ENCODE peak calls at places on chromosome 9, in four cellular contexts. Y, W, S and E are unnamed samples.

GRCh38 chr9:114484854-114485443 is 20.3 kb downstream of the WHRN start:
- DNase-seq in Y (peak), W (peak), S (peak), E (no peak)

GRCh38 chr9:4508246-4508906 is 18.1 kb downstream of the SLC1A1 start:
- DNase-seq in Y (peak), W (no peak), S (peak), E (no peak)

GRCh38 chr9:74887041-74887980 is at the start of gene TRPM6:
- DNase-seq in Y (peak), W (peak), S (peak), E (peak)

GRCh38 chr9:108885643-108886348 is 23.7 kb downstream of the ACTL7A start:
- DNase-seq in Y (peak), W (peak), S (peak), E (peak)

GRCh38 chr9:79447760-79448159 is 124.0 kb upstream of the TLE4 start:
- DNase-seq in Y (no peak), W (no peak), S (no peak), E (no peak)

GRCh38 chr9:70590264-70590646 is 175.8 kb upstream of the KLF9 start:
- DNase-seq in Y (peak), W (no peak), S (peak), E (no peak)

GRCh38 chr9:86948153-86948929 is 1.0 kb upstream of the GAS1 start:
- DNase-seq in Y (peak), W (peak), S (peak), E (peak)

GRCh38 chr9:38012767-38013450 is 56.1 kb downstream of the SHB start:
- DNase-seq in Y (no peak), W (no peak), S (no peak), E (no peak)

GRCh38 chr9:88966894-88967676 is 24.2 kb upstream of the S1PR3 start:
- DNase-seq in Y (no peak), W (no peak), S (no peak), E (no peak)

GRCh38 chr9:85900504-85901201 is 40.3 kb upstream of the NAA35 start:
- DNase-seq in Y (peak), W (peak), S (peak), E (no peak)

GRCh38 chr9:99140685-99141314 is 35.9 kb downstream of the TGFBR1 start:
- DNase-seq in Y (peak), W (peak), S (peak), E (peak)

GRCh38 chr9:86695904-86696424 is 251.3 kb downstream of the GAS1 start:
- DNase-seq in Y (no peak), W (no peak), S (no peak), E (no peak)

GRCh38 chr9:85215416-85215815 is 526.3 kb downstream of the AGTPBP1 start:
- DNase-seq in Y (no peak), W (no peak), S (no peak), E (no peak)

GRCh38 chr9:106019702-106020101 is 325.4 kb downstream of the TMEM38B start:
- DNase-seq in Y (no peak), W (no peak), S (no peak), E (no peak)

GRCh38 chr9:106023455-106023854 is 329.1 kb downstream of the TMEM38B start:
- DNase-seq in Y (no peak), W (no peak), S (no peak), E (no peak)

GRCh38 chr9:106017198-106017740 is 322.9 kb downstream of the TMEM38B start:
- DNase-seq in Y (no peak), W (no peak), S (no peak), E (no peak)

GRCh38 chr9:106019017-106019692 is 324.8 kb downstream of the TMEM38B start:
- DNase-seq in Y (no peak), W (no peak), S (no peak), E (no peak)
- H3K4me3 ChIP-seq in Y (no peak), W (no peak), S (no peak), E (no peak)

DNA sequence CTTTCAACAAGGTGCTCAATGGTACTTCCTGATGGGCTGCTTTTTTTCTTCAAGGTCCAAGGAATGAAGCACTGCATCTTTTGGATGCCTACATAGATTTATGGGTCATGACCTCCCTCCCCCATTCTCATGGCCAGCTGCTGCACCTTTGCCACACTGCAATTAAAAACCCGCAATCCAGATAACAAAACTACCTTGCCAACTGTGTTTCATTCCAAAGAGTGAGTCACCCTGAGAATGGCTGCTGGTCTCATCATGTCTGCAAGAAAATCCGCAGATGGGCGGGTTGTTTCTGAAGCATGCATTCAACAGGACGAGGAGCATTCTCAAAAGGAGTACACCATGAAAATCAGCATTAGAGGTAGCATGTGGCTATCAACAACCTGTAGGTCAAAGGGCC is 139.8 kb downstream of the ELAVL2 start:
- DNase-seq in Y (peak), W (no peak), S (no peak), E (peak)
- TF ChIP-seq CTCF in Y (no peak), W (no peak), S (no peak), E (no peak)

GRCh38 chr9:134457321-134457923 is 131.2 kb downstream of the RXRA start:
- DNase-seq in Y (no peak), W (no peak), S (no peak), E (no peak)

GRCh38 chr9:134455537-134455936 is 129.3 kb downstream of the RXRA start:
- DNase-seq in Y (no peak), W (no peak), S (no peak), E (no peak)

GRCh38 chr9:134458111-134458845 is 132.0 kb downstream of the RXRA start:
- DNase-seq in Y (peak), W (no peak), S (peak), E (no peak)

GRCh38 chr9:134455951-134456739 is 129.9 kb downstream of the RXRA start:
- DNase-seq in Y (peak), W (peak), S (peak), E (peak)

DNA sequence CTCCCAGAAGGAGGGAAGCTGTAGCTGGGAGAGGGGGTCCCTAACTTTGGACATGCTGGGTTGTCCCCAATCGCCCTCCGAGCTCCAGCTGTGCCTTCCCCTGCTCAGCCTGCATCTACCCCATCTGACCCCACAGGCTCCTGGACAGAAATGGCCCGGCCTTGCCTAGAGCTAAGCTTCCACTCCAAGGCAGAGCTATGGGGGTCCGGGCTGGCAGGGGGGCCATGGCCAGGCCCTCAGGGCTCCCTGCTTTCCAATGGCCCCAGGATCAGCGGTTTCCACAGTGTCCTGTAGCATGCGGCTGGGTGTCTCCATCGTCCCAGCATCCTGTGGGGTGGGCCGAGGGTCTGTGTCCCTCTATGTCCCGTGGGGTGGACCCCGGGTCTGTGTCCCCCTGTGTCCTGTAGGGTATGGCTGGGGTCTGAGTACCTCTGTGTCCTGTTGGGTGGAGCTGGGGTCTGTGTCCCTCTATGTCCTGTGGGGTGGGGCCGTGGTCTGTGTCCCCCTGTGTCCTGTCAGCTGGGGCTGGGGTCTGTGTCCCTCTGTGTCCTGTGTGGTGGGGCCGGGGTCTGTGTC is 130.6 kb downstream of the RXRA start:
- DNase-seq in Y (no peak), W (no peak), S (no peak), E (no peak)
- H3K4me3 ChIP-seq in Y (no peak), W (no peak), S (no peak), E (no peak)

GRCh38 chr9:92242115-92242778 is 51.2 kb downstream of the IARS1 start:
- DNase-seq in Y (peak), W (peak), S (peak), E (peak)
- TF ChIP-seq CTCF in Y (peak), W (peak), S (peak), E (peak)

DNA sequence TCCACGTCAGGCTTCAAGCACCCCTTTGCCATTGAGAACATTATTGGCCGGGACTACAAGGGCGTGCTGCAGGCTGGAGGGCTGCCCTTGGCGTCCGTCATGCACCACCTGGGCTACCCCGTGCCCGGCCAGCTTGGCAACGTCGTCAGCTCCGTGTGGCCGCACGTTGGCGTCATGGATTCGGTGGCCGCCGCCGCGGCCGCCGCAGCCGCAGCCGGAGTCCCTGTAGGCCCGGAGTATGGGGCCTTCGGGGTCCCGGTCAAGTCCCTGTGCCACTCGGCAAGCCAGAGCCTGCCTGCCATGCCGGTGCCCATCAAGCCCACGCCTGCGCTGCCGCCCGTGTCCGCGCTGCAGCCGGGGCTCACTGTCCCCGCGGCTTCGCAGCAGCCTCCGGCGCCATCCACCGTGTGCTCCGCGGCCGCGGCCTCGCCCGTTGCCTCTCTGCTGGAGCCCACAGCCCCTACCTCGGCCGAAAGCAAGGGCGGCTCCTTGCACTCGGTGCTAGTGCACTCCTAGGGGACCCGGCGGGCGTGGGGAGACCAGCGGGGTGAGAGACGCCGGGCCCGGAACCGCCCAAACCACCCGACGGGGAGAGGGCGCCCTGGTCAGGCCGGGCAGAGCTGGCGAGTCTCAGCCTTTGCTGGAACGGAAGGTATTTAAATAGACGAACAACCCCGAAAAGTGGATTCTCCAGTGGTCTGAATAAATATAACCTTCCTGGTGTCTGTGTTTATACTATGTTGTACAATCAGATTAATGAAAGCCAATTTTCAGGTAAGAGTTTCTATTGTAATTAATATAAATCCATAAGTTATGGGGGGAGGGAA is 1.2 kb downstream of the FOXB2 start:
- DNase-seq in Y (no peak), W (no peak), S (no peak), E (no peak)
- H3K4me3 ChIP-seq in Y (no peak), W (no peak), S (no peak), E (no peak)

DNA sequence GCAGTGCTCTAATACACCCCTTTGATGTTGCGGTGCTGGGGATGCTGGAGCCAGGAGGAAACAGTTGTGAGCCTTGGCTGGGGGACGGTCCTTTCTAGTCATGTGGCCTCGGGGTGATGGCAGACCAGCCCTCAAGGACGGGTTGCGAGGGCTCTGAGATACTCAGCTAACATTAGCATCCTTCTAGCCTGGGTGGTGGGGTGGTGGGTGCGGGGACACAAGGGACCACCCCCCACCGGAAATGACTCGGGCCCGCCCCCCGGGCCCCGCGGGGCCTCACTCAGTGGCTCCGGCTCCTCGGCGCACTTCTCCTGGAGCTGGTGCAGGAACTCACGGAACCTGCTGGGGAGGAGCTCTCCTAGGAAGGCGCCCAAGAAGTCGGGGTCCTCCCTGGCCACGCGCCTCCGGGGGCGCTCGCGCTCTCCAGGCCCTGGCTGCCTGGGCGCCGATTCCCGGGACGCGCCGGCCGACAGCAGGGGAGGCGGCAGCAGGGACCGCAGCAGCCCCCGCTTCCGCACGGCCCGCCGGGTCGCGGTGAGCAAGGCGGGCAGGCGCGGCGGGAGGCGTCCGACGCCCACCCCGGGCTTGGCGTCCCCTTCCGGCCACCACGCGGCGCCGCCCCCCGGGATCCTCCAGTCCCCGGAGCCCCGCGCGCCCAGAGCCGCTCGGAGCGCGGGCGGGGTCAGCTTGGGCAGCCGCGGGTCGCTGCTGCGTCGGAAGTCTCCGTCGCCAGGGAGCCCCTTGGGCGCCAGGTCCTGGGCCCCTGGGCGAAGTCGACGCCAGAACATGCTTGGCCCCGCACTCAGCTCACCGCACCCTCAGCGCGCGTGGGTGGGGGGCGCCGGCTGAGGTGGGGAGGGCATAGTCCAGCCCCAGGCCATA is 873 bp downstream of the C9orf50 start:
- DNase-seq in Y (no peak), W (no peak), S (peak), E (no peak)
- TF ChIP-seq CTCF in Y (peak), W (peak), S (peak), E (peak)

GRCh38 chr9:107488400-107489143 is 997 bp downstream of the KLF4 start:
- DNase-seq in Y (peak), W (no peak), S (peak), E (no peak)
- H3K4me3 ChIP-seq in Y (peak), W (peak), S (peak), E (peak)

GRCh38 chr9:82681809-82682208 is 381.1 kb downstream of the RASEF start:
- DNase-seq in Y (no peak), W (no peak), S (no peak), E (no peak)

GRCh38 chr9:82677086-82677485 is 385.9 kb downstream of the RASEF start:
- DNase-seq in Y (no peak), W (no peak), S (no peak), E (no peak)

GRCh38 chr9:82679488-82679887 is 383.5 kb downstream of the RASEF start:
- DNase-seq in Y (no peak), W (no peak), S (no peak), E (no peak)

GRCh38 chr9:82682431-82682830 is 380.5 kb downstream of the RASEF start:
- DNase-seq in Y (no peak), W (no peak), S (no peak), E (no peak)

GRCh38 chr9:82680179-82680935 is 382.6 kb downstream of the RASEF start:
- DNase-seq in Y (no peak), W (no peak), S (no peak), E (no peak)
- TF ChIP-seq CTCF in Y (no peak), W (no peak), S (no peak), E (no peak)

DNA sequence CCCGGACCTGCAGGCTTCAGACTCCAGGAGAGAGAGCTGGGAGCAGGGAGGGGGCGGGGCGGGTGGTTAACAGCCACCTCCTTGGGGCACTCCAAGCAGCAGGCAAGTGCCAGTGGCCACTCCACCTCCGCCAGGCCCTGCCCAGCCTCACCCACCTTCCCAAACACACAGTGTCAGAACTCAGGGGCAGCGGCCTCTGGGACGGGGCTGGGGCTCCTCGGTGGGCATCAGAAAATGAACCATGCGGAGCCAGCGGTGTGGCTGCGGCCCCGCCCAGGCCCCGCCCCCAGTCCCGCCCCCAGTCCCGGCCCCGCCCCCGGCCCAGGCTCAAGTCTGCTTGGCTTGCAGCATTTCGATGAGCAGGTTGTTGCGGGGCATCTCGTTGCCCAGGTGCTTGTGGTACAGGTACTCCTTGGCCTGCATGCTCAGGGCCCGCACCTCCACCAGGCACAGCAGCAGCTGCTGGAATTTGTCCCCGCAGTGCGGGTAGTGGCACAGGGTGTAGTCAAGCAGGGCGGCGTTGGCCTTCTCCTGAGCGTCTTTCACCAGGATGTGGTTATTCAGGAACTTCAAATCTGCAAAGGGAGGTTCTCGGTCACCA is 24.7 kb downstream of the NR5A1 start:
- DNase-seq in Y (no peak), W (no peak), S (no peak), E (no peak)
- H3K4me3 ChIP-seq in Y (no peak), W (no peak), S (no peak), E (no peak)

GRCh38 chr9:83920942-83921707 is at the start of gene KIF27:
- DNase-seq in Y (peak), W (peak), S (peak), E (peak)

GRCh38 chr9:83919111-83919510 is 2.1 kb downstream of the KIF27 start:
- DNase-seq in Y (no peak), W (no peak), S (no peak), E (no peak)

DNA sequence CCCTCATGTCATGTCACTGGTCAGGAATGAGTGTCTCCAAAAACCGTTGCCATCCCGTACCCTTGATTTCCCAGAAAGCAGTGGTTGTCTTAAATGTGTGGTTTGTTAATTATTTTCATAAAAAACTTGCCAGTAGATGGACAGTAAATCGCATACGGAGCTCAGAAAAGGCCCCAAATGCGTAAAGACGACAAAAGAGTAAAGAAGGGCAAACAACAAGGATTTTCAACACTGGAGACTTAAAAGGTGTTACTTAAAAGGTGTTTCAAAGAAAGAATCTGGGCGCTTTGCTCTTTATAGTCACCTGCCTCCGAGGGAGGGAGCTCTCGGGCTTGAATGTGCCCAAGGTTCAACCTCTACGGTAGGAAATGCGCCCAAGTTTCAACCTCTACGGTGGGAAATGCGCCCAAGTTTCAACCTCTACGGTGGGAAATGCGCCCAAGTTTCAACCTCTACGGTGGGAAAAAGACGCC is 727 bp downstream of the KIF27 start:
- DNase-seq in Y (peak), W (no peak), S (peak), E (peak)
- TF ChIP-seq CTCF in Y (peak), W (peak), S (peak), E (peak)